ENCODE peak calls at places on chromosomes 11 and 22, in six cellular contexts. M is trophoblast cell, K is neuronal stem cell, E is H1, Q is IMR-90, U is H9. I is an unnamed sample.
A peak's percentile ranks its signal among the peaks of the same experiment; 100 is the strongest.

GRCh38 chr11:3164540-3165151 is 464 bp downstream of the OSBPL5 start:
- DNase-seq in U (no peak), K (no peak), M (no peak), Q (no peak), E (no peak), I (no peak)

GRCh38 chr11:72813740-72814138 is 472 bp upstream of the ATG16L2 start:
- DNase-seq in K (no peak), E (no peak), Q (peak; percentile 66), U (peak; percentile 75), M (peak; percentile 86), I (no peak)

GRCh38 chr22:37242395-37242918 is 1.6 kb downstream of the RAC2 start:
- DNase-seq in U (no peak), K (no peak), E (no peak), Q (peak; percentile 38), M (peak; percentile 41), I (peak; percentile 60)

GRCh38 chr22:45083659-45084305 is 74.0 kb upstream of the PHF21B start:
- DNase-seq in E (no peak), M (no peak), U (no peak), Q (peak; percentile 81), K (no peak), I (peak; percentile 39)

GRCh38 chr22:32331236-32331917 is 26.3 kb upstream of the RFPL3 start:
- DNase-seq in M (no peak), Q (no peak), K (no peak), U (peak; percentile 14), E (peak; percentile 19), I (no peak)

GRCh38 chr11:87031433-87032170 is 6.1 kb upstream of the TMEM135 start:
- DNase-seq in Q (no peak), U (no peak), M (no peak), E (no peak), K (no peak), I (no peak)

GRCh38 chr11:117520201-117520600 is 192.5 kb downstream of the CEP164 start:
- DNase-seq in Q (no peak), U (no peak), M (peak; percentile 57), E (no peak), K (no peak), I (peak; percentile 2)

GRCh38 chr11:44505591-44506054 is 59.8 kb upstream of the CD82 start:
- DNase-seq in Q (peak; percentile 61), K (no peak), M (no peak), E (no peak), U (no peak), I (peak; percentile 10)

GRCh38 chr11:34792814-34793241 is 123.4 kb downstream of the APIP start:
- DNase-seq in U (no peak), Q (no peak), M (no peak), K (no peak), E (no peak), I (no peak)

GRCh38 chr11:369336-370018 is at the start of gene B4GALNT4:
- DNase-seq in M (peak; percentile 33), K (no peak), E (no peak), Q (peak; percentile 23), U (no peak), I (peak; percentile 59)

GRCh38 chr22:26053737-26054316 is 115.4 kb upstream of the SEZ6L start:
- DNase-seq in M (no peak), K (no peak), U (peak; percentile 44), Q (no peak), E (no peak), I (no peak)

GRCh38 chr11:86990520-86990919 is 35.3 kb upstream of the FZD4 start:
- DNase-seq in K (peak; percentile 24), U (no peak), Q (peak; percentile 79), E (no peak), M (peak; percentile 89), I (peak; percentile 28)

GRCh38 chr11:1202154-1202775 is 20.6 kb upstream of the MUC5B start:
- DNase-seq in M (no peak), Q (no peak), E (no peak), U (peak; percentile 29), K (no peak), I (no peak)

GRCh38 chr11:61654397-61654829 is 25.8 kb upstream of the DAGLA start:
- DNase-seq in Q (no peak), K (no peak), M (peak; percentile 19), U (no peak), E (no peak), I (no peak)

GRCh38 chr22:43625242-43625641 is 186.9 kb downstream of the EFCAB6 start:
- DNase-seq in M (no peak), E (no peak), K (no peak), U (no peak), Q (no peak), I (no peak)

GRCh38 chr22:42930810-42931420 is 73.8 kb upstream of the ARFGAP3 start:
- DNase-seq in E (no peak), Q (peak; percentile 52), K (no peak), M (peak; percentile 92), U (no peak), I (no peak)

GRCh38 chr11:2265396-2265795 is 5.0 kb downstream of the ASCL2 start:
- DNase-seq in E (no peak), M (peak; percentile 88), U (no peak), Q (no peak), K (no peak), I (no peak)

GRCh38 chr22:20427104-20427944 is 10.3 kb downstream of the SCARF2 start:
- DNase-seq in Q (no peak), E (no peak), M (no peak), K (no peak), U (no peak), I (no peak)

GRCh38 chr11:12771875-12772274 is 97.7 kb downstream of the TEAD1 start:
- DNase-seq in E (no peak), K (no peak), M (no peak), Q (peak; percentile 76), U (no peak), I (no peak)

GRCh38 chr22:19213001-19213400 is 34.5 kb upstream of the SLC25A1 start:
- DNase-seq in Q (no peak), U (no peak), M (no peak), K (no peak), E (no peak), I (no peak)

GRCh38 chr22:22387386-22387736 is 121.2 kb downstream of the ZNF280B start:
- DNase-seq in U (no peak), E (no peak), Q (no peak), K (no peak), M (no peak), I (no peak)

GRCh38 chr11:69641681-69642548 is 959 bp downstream of the CCND1 start:
- DNase-seq in M (no peak), U (peak; percentile 30), Q (no peak), E (no peak), K (no peak), I (no peak)

GRCh38 chr11:57460017-57460755 is at the start of gene RTN4RL2:
- DNase-seq in U (peak; percentile 80), Q (peak; percentile 45), K (peak; percentile 72), M (peak; percentile 50), E (peak; percentile 86), I (peak; percentile 52)

GRCh38 chr11:9396310-9396709 is 11.9 kb downstream of the IPO7 start:
- DNase-seq in K (no peak), U (no peak), Q (no peak), M (peak; percentile 98), E (no peak), I (no peak)

GRCh38 chr11:113532697-113533424 is 57.7 kb upstream of the DRD2 start:
- DNase-seq in U (peak; percentile 77), M (peak; percentile 87), Q (peak; percentile 71), K (peak; percentile 72), E (peak; percentile 91), I (peak; percentile 75)

GRCh38 chr11:46363455-46363920 is 16.2 kb downstream of the DGKZ start:
- DNase-seq in M (peak; percentile 41), U (no peak), Q (peak; percentile 33), K (no peak), E (no peak), I (peak; percentile 62)
- H3K4me1 ChIP-seq in M (peaks cover 7% of the 10 kb centered on the region), U (no peaks in the 10 kb centered on the region), Q (peaks cover 37% of the 10 kb centered on the region), K (peaks cover 37% of the 10 kb centered on the region), E (peaks cover 23% of the 10 kb centered on the region), I (peaks cover 63% of the 10 kb centered on the region)

GRCh38 chr22:50417544-50417943 is 57.3 kb downstream of the SBF1 start:
- DNase-seq in U (no peak), E (no peak), Q (peak; percentile 15), M (no peak), K (no peak), I (no peak)

GRCh38 chr22:50416996-50417395 is 57.8 kb downstream of the SBF1 start:
- DNase-seq in U (no peak), Q (no peak), E (no peak), K (no peak), M (peak; percentile 46), I (no peak)

GRCh38 chr22:50418624-50419023 is 56.2 kb downstream of the SBF1 start:
- DNase-seq in Q (no peak), M (no peak), K (no peak), U (no peak), E (no peak), I (no peak)

GRCh38 chr22:50414476-50415248 is 60.2 kb downstream of the SBF1 start:
- DNase-seq in E (no peak), K (no peak), Q (no peak), U (no peak), M (no peak), I (no peak)

DNA sequence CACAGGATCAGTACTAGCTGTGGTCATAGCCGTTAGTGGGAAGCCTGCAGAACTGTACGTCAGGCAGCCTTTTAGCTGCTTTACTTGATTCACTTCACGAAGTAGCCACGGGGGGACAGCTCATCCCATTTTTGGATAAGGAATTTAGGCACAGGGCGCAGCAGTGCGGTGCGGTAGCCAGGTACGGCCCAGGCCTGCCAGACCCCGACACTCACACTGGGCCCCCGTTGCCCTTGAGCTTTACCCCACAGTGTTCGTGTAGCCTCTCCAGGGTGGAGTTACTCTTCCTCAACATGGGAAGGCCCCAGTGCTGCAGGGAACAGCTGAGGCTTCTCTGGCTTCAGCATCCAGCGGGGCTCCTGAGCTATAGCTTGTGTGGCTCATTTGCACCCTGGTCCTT is 59.4 kb downstream of the SBF1 start:
- DNase-seq in E (no peak), M (no peak), K (no peak), U (no peak), Q (no peak), I (no peak)
- H4K91ac ChIP-seq in E (no peak overlapping the region), M (peak overlapping the region; percentile 30), K (no peak overlapping the region), U (no peak overlapping the region), Q (no peak overlapping the region), I (no peak overlapping the region)

GRCh38 chr11:124890701-124891389 is 6.8 kb downstream of the ROBO4 start:
- DNase-seq in E (no peak), Q (no peak), U (no peak), M (no peak), K (no peak), I (no peak)
- H3K4me1 ChIP-seq in E (no peaks in the 10 kb centered on the region), Q (peaks cover 2% of the 10 kb centered on the region), U (no peaks in the 10 kb centered on the region), M (no peaks in the 10 kb centered on the region), K (no peaks in the 10 kb centered on the region), I (no peaks in the 10 kb centered on the region)

DNA sequence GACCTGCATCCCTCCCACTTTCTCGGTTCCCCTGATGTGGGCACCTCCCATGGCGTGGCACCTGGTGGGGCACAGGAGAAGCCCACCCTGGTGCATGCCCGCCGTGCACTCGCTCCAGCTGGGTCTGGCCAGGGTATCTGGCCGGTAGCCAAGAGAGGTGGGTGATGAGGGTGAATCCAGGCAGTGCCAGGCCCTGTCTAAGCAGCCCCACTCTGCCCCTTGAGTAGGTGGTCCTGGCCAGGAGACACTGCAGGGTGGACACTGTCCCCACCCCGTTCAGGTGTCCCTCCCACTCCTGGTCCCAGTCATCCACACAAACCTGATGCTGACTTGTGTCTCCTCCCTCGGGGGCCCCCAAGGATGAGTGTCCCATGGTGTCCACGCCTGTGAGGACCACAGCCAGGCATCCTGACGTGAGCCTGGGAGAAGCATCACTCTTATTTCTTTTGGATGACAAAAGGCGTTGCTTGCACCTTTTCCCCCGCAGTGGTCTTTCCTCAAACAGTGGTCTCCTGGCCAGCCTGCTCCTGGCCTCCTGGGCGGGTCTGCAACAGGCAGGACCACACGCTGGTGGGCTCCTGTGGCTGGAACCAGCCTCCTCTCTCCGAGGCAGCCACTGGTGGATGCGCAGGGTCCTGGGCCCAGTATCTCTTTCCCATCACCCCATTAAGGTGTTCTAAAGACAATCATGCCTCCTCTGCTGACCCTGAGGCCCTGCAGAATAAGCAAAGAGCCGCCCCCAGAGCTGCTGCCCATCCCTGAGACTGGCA is 922.3 kb downstream of the BRD1 start:
- DNase-seq in E (no peak), M (no peak), U (no peak), K (no peak), Q (no peak), I (no peak)
- H4K91ac ChIP-seq in E (peak overlapping the region; percentile 40), M (no peak overlapping the region), U (no peak overlapping the region), K (no peak overlapping the region), Q (no peak overlapping the region), I (no peak overlapping the region)

I was measured in mesenchymal stem cell.